ENCODE peak calls at places on chromosome 15, in eight cellular contexts. J, Y, O, T, I, X, E and R are unnamed samples.

GRCh38 chr15:70892002-70892911 is at the start of the genes LRRC49 and THAP10:
- DNase-seq in J (peak; percentile 87), Y (peak; percentile 82), O (peak; percentile 96), T (peak; percentile 98), I (peak; percentile 96), X (peak; percentile 87), E (peak; percentile 93), R (peak; percentile 96)

GRCh38 chr15:64813075-64813474 is 12.4 kb downstream of the PIF1 start:
- DNase-seq in J (no peak), Y (no peak), O (peak; percentile 11), T (peak; percentile 44), I (no peak), X (no peak), E (peak; percentile 52), R (no peak)

GRCh38 chr15:63473999-63474809 is 30.2 kb upstream of the USP3 start:
- DNase-seq in J (peak; percentile 85), Y (no peak), O (peak; percentile 23), T (peak; percentile 90), I (peak; percentile 68), X (peak; percentile 89), E (no peak), R (peak; percentile 62)

GRCh38 chr15:66231421-66232266 is 21.9 kb downstream of the MEGF11 start:
- DNase-seq in J (no peak), Y (no peak), O (no peak), T (no peak), I (no peak), X (no peak), E (no peak), R (peak; percentile 31)

GRCh38 chr15:33963831-33964664 is 4.2 kb upstream of the CHRM5 start:
- DNase-seq in J (peak; percentile 41), Y (no peak), O (peak; percentile 68), T (peak; percentile 37), I (peak; percentile 75), X (no peak), E (no peak), R (peak; percentile 30)

GRCh38 chr15:35479423-35479822 is 66.5 kb downstream of the DPH6 start:
- DNase-seq in J (no peak), Y (no peak), O (no peak), T (no peak), I (peak; percentile 44), X (no peak), E (no peak), R (no peak)

GRCh38 chr15:52527898-52528464 is 699 bp downstream of the MYO5A start:
- DNase-seq in J (peak; percentile 44), Y (peak; percentile 51), O (peak; percentile 34), T (peak; percentile 33), I (peak; percentile 45), X (peak; percentile 60), E (no peak), R (peak; percentile 37)

GRCh38 chr15:43517354-43518072 is at the start of gene MAP1A:
- DNase-seq in J (no peak), Y (no peak), O (no peak), T (peak; percentile 71), I (peak; percentile 58), X (no peak), E (peak; percentile 65), R (no peak)

GRCh38 chr15:98609144-98609852 is 39.0 kb upstream of the IGF1R start:
- DNase-seq in J (no peak), Y (no peak), O (peak; percentile 83), T (peak; percentile 40), I (peak; percentile 84), X (peak; percentile 27), E (no peak), R (peak; percentile 73)

GRCh38 chr15:86624261-86625036 is 544.8 kb downstream of the AGBL1 start:
- DNase-seq in J (peak; percentile 79), Y (no peak), O (peak; percentile 94), T (peak; percentile 6), I (peak; percentile 86), X (peak; percentile 92), E (peak; percentile 92), R (peak; percentile 76)

GRCh38 chr15:77529394-77530159 is 103.1 kb downstream of the LINGO1 start:
- DNase-seq in J (no peak), Y (no peak), O (no peak), T (no peak), I (no peak), X (no peak), E (peak; percentile 10), R (no peak)

GRCh38 chr15:63374686-63375520 is 6.7 kb downstream of the CA12 start:
- DNase-seq in J (no peak), Y (no peak), O (peak; percentile 53), T (peak; percentile 80), I (no peak), X (peak; percentile 53), E (peak; percentile 59), R (no peak)

GRCh38 chr15:85707519-85708338 is 87.0 kb downstream of the KLHL25 start:
- DNase-seq in J (peak; percentile 59), Y (no peak), O (no peak), T (peak; percentile 51), I (no peak), X (no peak), E (no peak), R (no peak)

GRCh38 chr15:32636410-32636809 is 5.1 kb upstream of the SCG5 start:
- DNase-seq in J (no peak), Y (no peak), O (no peak), T (no peak), I (no peak), X (no peak), E (no peak), R (no peak)

GRCh38 chr15:60390931-60391501 is 6.8 kb downstream of the ANXA2 start:
- DNase-seq in J (no peak), Y (no peak), O (peak; percentile 77), T (peak; percentile 83), I (peak; percentile 61), X (peak; percentile 85), E (peak; percentile 73), R (peak; percentile 85)

DNA sequence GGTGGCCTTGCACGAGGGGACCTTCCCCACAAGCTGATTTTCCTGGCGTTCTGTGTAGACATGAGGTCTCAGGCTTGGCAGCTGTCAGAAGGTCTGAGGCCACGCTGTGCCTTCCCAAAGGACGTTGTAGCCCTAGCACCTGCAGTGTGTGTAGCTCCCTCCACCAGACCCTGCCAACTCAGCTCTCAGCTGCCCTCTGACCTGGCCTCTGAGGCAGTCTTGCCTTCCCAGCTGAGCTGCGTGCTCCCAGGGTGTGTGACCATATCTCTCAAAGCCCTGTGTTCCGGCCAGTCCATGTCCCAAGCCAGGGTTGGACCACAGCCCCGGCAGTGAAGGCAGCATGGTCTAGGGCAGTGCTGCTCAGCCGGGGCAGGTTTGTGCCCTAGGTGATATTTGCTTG is 64.8 kb downstream of the FEM1B start:
- DNase-seq in J (no peak), Y (no peak), O (no peak), T (no peak), I (no peak), X (no peak), E (no peak), R (no peak)
- TF ChIP-seq CTCF in J (no peak), Y (no peak), O (no peak), T (no peak), I (no peak), X (no peak), E (no peak), R (no peak)

GRCh38 chr15:41943543-41944312 is 28.6 kb downstream of the EHD4 start:
- DNase-seq in J (no peak), Y (no peak), O (no peak), T (no peak), I (no peak), X (peak; percentile 30), E (no peak), R (no peak)

GRCh38 chr15:41944313-41944940 is 27.9 kb downstream of the EHD4 start:
- DNase-seq in J (no peak), Y (no peak), O (peak; percentile 97), T (peak; percentile 94), I (no peak), X (no peak), E (no peak), R (peak; percentile 83)

GRCh38 chr15:41945221-41945620 is 27.1 kb downstream of the EHD4 start:
- DNase-seq in J (no peak), Y (no peak), O (no peak), T (no peak), I (no peak), X (no peak), E (no peak), R (no peak)

GRCh38 chr15:41946970-41947369 is 25.4 kb downstream of the EHD4 start:
- DNase-seq in J (no peak), Y (no peak), O (no peak), T (no peak), I (no peak), X (peak; percentile 15), E (peak; percentile 71), R (peak; percentile 40)

DNA sequence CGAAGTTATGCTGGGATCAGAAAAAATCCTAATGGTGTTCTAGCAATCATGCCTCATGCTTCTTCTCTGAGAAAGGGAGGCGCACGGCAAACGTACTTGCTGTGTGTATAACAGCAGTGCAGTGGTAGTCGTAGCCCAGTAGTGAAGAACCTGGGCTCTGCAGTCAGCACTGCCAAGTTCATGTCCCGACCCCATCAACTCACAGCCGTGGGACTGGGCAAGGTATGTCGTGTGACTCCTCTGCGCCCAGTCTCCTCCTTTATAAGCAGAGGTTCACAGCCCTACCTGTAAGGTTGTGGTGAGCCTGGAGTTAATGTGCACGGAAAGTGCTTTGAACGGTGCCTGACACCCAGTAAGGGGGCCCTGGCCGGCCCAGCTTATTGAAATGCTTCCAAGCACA is 26.7 kb downstream of the EHD4 start:
- DNase-seq in J (no peak), Y (no peak), O (no peak), T (no peak), I (no peak), X (no peak), E (no peak), R (no peak)
- H3K4me1 ChIP-seq in J (no peaks in the 10 kb centered on the region), Y (no peaks in the 10 kb centered on the region), O (peaks cover 47% of the 10 kb centered on the region), T (peaks cover 51% of the 10 kb centered on the region), I (peaks cover 7% of the 10 kb centered on the region), X (peaks cover 15% of the 10 kb centered on the region), E (peaks cover 80% of the 10 kb centered on the region), R (peaks cover 42% of the 10 kb centered on the region)

GRCh38 chr15:48283361-48284157 is 47.7 kb upstream of the DUT start:
- DNase-seq in J (no peak), Y (no peak), O (no peak), T (no peak), I (no peak), X (no peak), E (no peak), R (no peak)

GRCh38 chr15:48282186-48282585 is 49.0 kb upstream of the DUT start:
- DNase-seq in J (no peak), Y (no peak), O (no peak), T (peak; percentile 20), I (no peak), X (no peak), E (no peak), R (no peak)

GRCh38 chr15:48279608-48280007 is 51.6 kb upstream of the DUT start:
- DNase-seq in J (no peak), Y (no peak), O (no peak), T (no peak), I (no peak), X (no peak), E (no peak), R (no peak)

GRCh38 chr15:48285329-48286214 is 45.7 kb upstream of the DUT start:
- DNase-seq in J (peak; percentile 68), Y (no peak), O (peak; percentile 89), T (peak; percentile 92), I (peak; percentile 93), X (peak; percentile 74), E (peak; percentile 28), R (peak; percentile 31)

GRCh38 chr15:48281674-48282073 is 49.6 kb upstream of the DUT start:
- DNase-seq in J (no peak), Y (no peak), O (no peak), T (peak; percentile 20), I (peak; percentile 37), X (no peak), E (no peak), R (no peak)
- H3K27me3 ChIP-seq in J (no peaks in the 10 kb centered on the region), Y (no peaks in the 10 kb centered on the region), O (peaks cover 21% of the 10 kb centered on the region), T (peaks cover under 1% of the 10 kb centered on the region), I (no peaks in the 10 kb centered on the region), X (no peaks in the 10 kb centered on the region), E (no peaks in the 10 kb centered on the region), R (peaks cover 29% of the 10 kb centered on the region)

GRCh38 chr15:24039683-24040082 is 352.6 kb upstream of the NDN start:
- DNase-seq in J (peak; percentile 14), Y (no peak), O (no peak), T (no peak), I (peak; percentile 31), X (no peak), E (no peak), R (no peak)
- TF ChIP-seq CTCF in J (no peak), Y (no peak), O (no peak), T (no peak), I (peak; percentile 29), X (no peak), E (no peak), R (no peak)